ENCODE peak calls at places on chromosomes 3 and 15, in six cellular contexts. L is erythroblast; K is activated CD8-positive, alpha-beta T cell treated with anti-CD3 and anti-CD28 coated beads for 36 hours; W is cardiac muscle cell; F is fibroblast of mammary gland; C is astrocyte of the spinal cord. I is an unnamed sample.
A peak's percentile ranks its signal among the peaks of the same experiment; 100 is the strongest.

GRCh38 chr3:132870596-132870995 is 148.4 kb upstream of the NPHP3 start:
- DNase-seq in L (no peak), K (no peak), W (no peak), F (no peak), C (peak; percentile 5), I (no peak)

GRCh38 chr3:10353160-10353559 is 32.2 kb upstream of the SEC13 start:
- DNase-seq in L (no peak), K (no peak), W (no peak), F (peak; percentile 13), C (peak; percentile 27), I (peak; percentile 24)

GRCh38 chr3:170876537-170876936 is 6.5 kb upstream of the RPL22L1 start:
- DNase-seq in L (no peak), K (no peak), W (no peak), F (no peak), C (no peak), I (no peak)

GRCh38 chr3:42660898-42661297 is 7.4 kb downstream of the ZBTB47 start:
- DNase-seq in L (peak; percentile 40), K (peak; percentile 34), W (no peak), F (no peak), C (no peak), I (no peak)

GRCh38 chr3:13575459-13576061 is 26.6 kb downstream of the FBLN2 start:
- DNase-seq in L (peak; percentile 93), K (peak; percentile 32), W (peak; percentile 28), F (no peak), C (no peak), I (no peak)

GRCh38 chr3:111218615-111219014 is 147.0 kb downstream of the NECTIN3 start:
- DNase-seq in L (no peak), K (no peak), W (no peak), F (no peak), C (no peak), I (no peak)

GRCh38 chr3:38960953-38961622 is 90.7 kb downstream of the SCN11A start:
- DNase-seq in L (peak; percentile 25), K (peak; percentile 51), W (peak; percentile 50), F (peak; percentile 45), C (peak; percentile 35), I (peak; percentile 57)

GRCh38 chr15:34132881-34133280 is 31.0 kb downstream of the PGBD4 start:
- DNase-seq in L (no peak), K (no peak), W (no peak), F (no peak), C (no peak), I (no peak)

GRCh38 chr3:47527952-47528718 is 14.6 kb upstream of the ELP6 start:
- DNase-seq in L (no peak), K (no peak), W (no peak), F (no peak), C (no peak), I (peak; percentile 19)

GRCh38 chr3:184361932-184362667 is 590 bp downstream of the POLR2H start:
- DNase-seq in L (peak; percentile 79), K (peak; percentile 69), W (peak; percentile 69), F (peak; percentile 53), C (peak; percentile 72), I (peak; percentile 66)

GRCh38 chr3:158103131-158103955 is 2.9 kb downstream of the SHOX2 start:
- DNase-seq in L (peak; percentile 46), K (peak; percentile 14), W (no peak), F (peak; percentile 61), C (peak; percentile 24), I (no peak)

GRCh38 chr3:139540686-139541085 is 1.1 kb upstream of the RBP1 start:
- DNase-seq in L (no peak), K (peak; percentile 15), W (no peak), F (no peak), C (no peak), I (no peak)

GRCh38 chr3:179608931-179609720 is 4.5 kb downstream of the NDUFB5 start:
- DNase-seq in L (no peak), K (peak; percentile 44), W (no peak), F (no peak), C (no peak), I (no peak)

GRCh38 chr3:106114848-106115247 is 246.0 kb upstream of the CBLB start:
- DNase-seq in L (peak; percentile 60), K (no peak), W (no peak), F (peak; percentile 46), C (peak; percentile 27), I (peak; percentile 76)

GRCh38 chr15:101305820-101306255 is 10.8 kb upstream of the SNRPA1 start:
- DNase-seq in L (no peak), K (no peak), W (no peak), F (no peak), C (no peak), I (no peak)

GRCh38 chr15:64180235-64180824 is 17.5 kb upstream of the PPIB start:
- DNase-seq in L (no peak), K (no peak), W (peak; percentile 83), F (no peak), C (no peak), I (no peak)

GRCh38 chr15:65903296-65904073 is 34.2 kb downstream of the RAB11A start:
- DNase-seq in L (no peak), K (no peak), W (peak; percentile 47), F (peak; percentile 38), C (peak; percentile 32), I (peak; percentile 56)

GRCh38 chr15:35168464-35168863 is 83.4 kb upstream of the NANOGP8 start:
- DNase-seq in L (peak; percentile 6), K (no peak), W (no peak), F (peak; percentile 83), C (peak; percentile 72), I (peak; percentile 39)

GRCh38 chr15:40929730-40930429 is 740 bp downstream of the DLL4 start:
- DNase-seq in L (peak; percentile 37), K (no peak), W (peak; percentile 77), F (peak; percentile 40), C (peak; percentile 56), I (peak; percentile 60)

GRCh38 chr3:73621388-73621787 is 3.4 kb downstream of the PDZRN3 start:
- DNase-seq in L (no peak), K (no peak), W (no peak), F (no peak), C (no peak), I (peak; percentile 39)

GRCh38 chr3:87260270-87260669 is 16.1 kb downstream of the POU1F1 start:
- DNase-seq in L (peak; percentile 53), K (peak; percentile 69), W (peak; percentile 67), F (peak; percentile 61), C (peak; percentile 66), I (peak; percentile 64)

GRCh38 chr3:8646313-8646938 is 1.8 kb upstream of the SSUH2 start:
- DNase-seq in L (no peak), K (no peak), W (no peak), F (no peak), C (no peak), I (no peak)

GRCh38 chr3:195160257-195160898 is 110.6 kb downstream of the XXYLT1 start:
- DNase-seq in L (no peak), K (no peak), W (no peak), F (peak; percentile 39), C (no peak), I (peak; percentile 67)

GRCh38 chr15:67405208-67406191 is 115.4 kb upstream of the C15orf61 start:
- DNase-seq in L (no peak), K (no peak), W (peak; percentile 9), F (peak; percentile 84), C (peak; percentile 81), I (peak; percentile 71)

GRCh38 chr15:76483752-76484151 is 147.2 kb downstream of the ISL2 start:
- DNase-seq in L (no peak), K (no peak), W (no peak), F (no peak), C (no peak), I (no peak)

GRCh38 chr15:85865070-85865684 is 70.5 kb upstream of the KLHL25 start:
- DNase-seq in L (no peak), K (peak; percentile 14), W (peak; percentile 73), F (peak; percentile 48), C (peak; percentile 49), I (peak; percentile 65)

GRCh38 chr15:48695088-48695834 is 49.8 kb upstream of the FBN1 start:
- DNase-seq in L (no peak), K (no peak), W (no peak), F (peak; percentile 93), C (peak; percentile 96), I (peak; percentile 94)

GRCh38 chr3:172014145-172014544 is 25.2 kb upstream of the FNDC3B start:
- DNase-seq in L (no peak), K (no peak), W (no peak), F (no peak), C (no peak), I (no peak)

GRCh38 chr15:87597346-87598052 is 659.0 kb downstream of the NTRK3 start:
- DNase-seq in L (peak; percentile 8), K (peak; percentile 50), W (no peak), F (no peak), C (no peak), I (peak; percentile 46)

I was measured in cardiac fibroblast.